ENCODE peak calls at places on chromosomes 16 and 17, in nine cellular contexts. O is esophagus squamous epithelium; P is RPMI8226; C is activated CD8-positive, alpha-beta memory T cell treated with anti-CD3 and anti-CD28 coated beads, Interleukin-2, amount 50 U/mL, for 4 hours; Y is OCI-M1; N is NCI-H1930; X is T-cell; S is stimulated activated CD4-positive, alpha-beta T cell treated with anti-CD3 and anti-CD28 coated beads, Interleukin-1b, Interleukin-23, amount 100 ng/mL, for 1 hour; K is activated CD4-positive, alpha-beta T cell treated with anti-CD3 and anti-CD28 coated beads, Interleukin-2, amount 50 U/mL, for 1 hour. B is an unnamed sample.

GRCh38 chr16:78122774-78123315 is 23.4 kb downstream of the WWOX start:
- DNase-seq in Y (peak), K (no peak), O (no peak), P (peak), N (no peak), S (no peak), C (no peak), X (no peak), B (no peak)

GRCh38 chr17:51853857-51854256 is 304.7 kb downstream of the CA10 start:
- DNase-seq in Y (no peak), S (no peak), K (no peak), O (no peak), X (no peak), N (no peak), P (no peak), C (no peak), B (no peak)

GRCh38 chr17:65785109-65785508 is 223.7 kb upstream of the AXIN2 start:
- DNase-seq in C (no peak), P (no peak), Y (peak), X (no peak), O (no peak), N (no peak), K (no peak), S (no peak), B (no peak)

GRCh38 chr17:42975265-42975664 is 4.6 kb downstream of the PTGES3L start:
- DNase-seq in O (no peak), Y (no peak), P (no peak), S (no peak), K (no peak), N (no peak), X (no peak), C (no peak), B (no peak)

GRCh38 chr17:17855976-17856375 is 19.2 kb upstream of the SREBF1 start:
- DNase-seq in P (no peak), K (no peak), X (no peak), S (no peak), O (no peak), Y (no peak), N (no peak), C (no peak), B (no peak)

GRCh38 chr17:8912060-8912981 is 44.8 kb upstream of the PIK3R6 start:
- DNase-seq in X (no peak), Y (no peak), O (no peak), P (no peak), C (no peak), N (no peak), S (no peak), K (no peak), B (no peak)

GRCh38 chr17:17780941-17781590 is 55.7 kb downstream of the SREBF1 start:
- DNase-seq in P (no peak), S (no peak), O (no peak), K (no peak), X (no peak), N (no peak), Y (no peak), C (no peak), B (peak)

GRCh38 chr17:18115517-18115916 is 7.0 kb downstream of the MYO15A start:
- DNase-seq in O (no peak), N (no peak), X (no peak), S (no peak), Y (no peak), C (no peak), P (no peak), K (no peak), B (no peak)

GRCh38 chr17:47318197-47318918 is 5.4 kb upstream of the EFCAB13 start:
- DNase-seq in S (no peak), P (peak), C (no peak), Y (no peak), K (no peak), O (no peak), X (no peak), N (no peak), B (no peak)

GRCh38 chr17:49210158-49211029 is at the start of the genes ABI3 and GNGT2:
- DNase-seq in X (peak), N (no peak), C (peak), S (no peak), O (no peak), K (peak), P (no peak), Y (no peak), B (peak)

GRCh38 chr16:86946396-86946795 is 368.0 kb downstream of the FOXL1 start:
- DNase-seq in K (no peak), X (no peak), O (no peak), C (no peak), N (no peak), P (no peak), Y (no peak), S (no peak), B (no peak)

GRCh38 chr17:82899941-82900340 is 60.1 kb upstream of the ZNF750 start:
- DNase-seq in X (no peak), K (no peak), P (no peak), Y (no peak), S (no peak), N (no peak), O (no peak), C (no peak), B (no peak)

GRCh38 chr17:46736100-46736499 is 82.4 kb downstream of the WNT3 start:
- DNase-seq in O (no peak), Y (no peak), P (peak), N (no peak), C (no peak), X (no peak), K (no peak), S (no peak), B (no peak)

GRCh38 chr16:87295259-87295658 is 21.9 kb downstream of the C16orf95 start:
- DNase-seq in K (no peak), Y (peak), P (peak), C (no peak), O (no peak), N (no peak), S (no peak), X (no peak), B (no peak)

GRCh38 chr17:29579866-29580771 is 9.3 kb downstream of the GIT1 start:
- DNase-seq in S (peak), K (peak), X (peak), N (peak), Y (peak), C (peak), P (peak), O (no peak), B (peak)

GRCh38 chr16:80540516-80541305 is at the start of gene DYNLRB2:
- DNase-seq in Y (no peak), C (peak), N (peak), S (peak), X (peak), P (peak), O (peak), K (peak), B (peak)

GRCh38 chr16:56517206-56517605 is 2.6 kb downstream of the BBS2 start:
- DNase-seq in C (no peak), S (no peak), O (no peak), P (no peak), X (no peak), N (no peak), Y (no peak), K (no peak), B (no peak)

GRCh38 chr17:48162946-48163506 is 55.5 kb downstream of the SNX11 start:
- DNase-seq in Y (peak), X (no peak), P (peak), S (no peak), C (no peak), K (no peak), O (no peak), N (no peak), B (no peak)

GRCh38 chr17:1047177-1047885 is 50.4 kb downstream of the TIMM22 start:
- DNase-seq in Y (no peak), X (no peak), P (no peak), C (no peak), N (no peak), K (no peak), O (no peak), S (no peak), B (peak)

GRCh38 chr17:1583569-1583968 is 21.0 kb upstream of the PITPNA start:
- DNase-seq in S (no peak), P (no peak), K (no peak), X (no peak), C (no peak), Y (peak), O (no peak), N (no peak), B (no peak)

GRCh38 chr17:45757431-45758218 is 26.5 kb upstream of the CRHR1 start:
- DNase-seq in C (no peak), K (no peak), O (no peak), Y (no peak), X (no peak), S (no peak), P (no peak), N (no peak), B (no peak)

GRCh38 chr17:42832213-42832933 is 824 bp upstream of the PSME3 start:
- DNase-seq in O (no peak), P (no peak), N (no peak), S (no peak), C (no peak), Y (no peak), K (no peak), X (no peak), B (no peak)

GRCh38 chr17:48997827-48998556 is 807 bp downstream of the IGF2BP1 start:
- DNase-seq in Y (peak), O (no peak), S (no peak), N (peak), P (no peak), C (peak), X (no peak), K (no peak), B (no peak)

GRCh38 chr17:13812350-13812749 is 210.6 kb upstream of the HS3ST3A1 start:
- DNase-seq in O (no peak), X (no peak), C (no peak), S (no peak), N (no peak), P (no peak), K (no peak), Y (no peak), B (no peak)

GRCh38 chr17:42526031-42526444 is 10.0 kb upstream of the NAGLU start:
- DNase-seq in C (no peak), Y (no peak), P (no peak), O (no peak), N (no peak), S (no peak), X (no peak), K (no peak), B (no peak)

GRCh38 chr17:38797091-38797490 is 2.3 kb downstream of the PIP4K2B start:
- DNase-seq in Y (no peak), S (no peak), X (no peak), K (no peak), N (no peak), P (no peak), C (no peak), O (no peak), B (no peak)

GRCh38 chr16:15907863-15908478 is 19.6 kb upstream of the CEP20 start:
- DNase-seq in O (no peak), N (peak), Y (peak), P (peak), C (peak), S (no peak), K (no peak), X (peak), B (no peak)

GRCh38 chr17:72515291-72516065 is 394.7 kb downstream of the SOX9 start:
- DNase-seq in X (no peak), S (no peak), P (no peak), Y (no peak), C (no peak), O (no peak), K (no peak), N (no peak), B (no peak)

GRCh38 chr17:55762086-55762858 is 11.4 kb downstream of the PCTP start:
- DNase-seq in N (no peak), Y (no peak), S (no peak), X (no peak), O (no peak), C (no peak), P (no peak), K (no peak), B (no peak)

GRCh38 chr17:5841862-5842261 is 228.3 kb upstream of the WSCD1 start:
- DNase-seq in X (no peak), O (no peak), N (no peak), P (no peak), S (no peak), Y (no peak), K (no peak), C (no peak), B (no peak)

GRCh38 chr16:78444-79145 is 570 bp downstream of the MPG start:
- DNase-seq in C (no peak), P (peak), Y (peak), O (no peak), K (no peak), X (no peak), N (no peak), S (no peak), B (peak)

GRCh38 chr17:75894049-75894742 is 2.6 kb downstream of the TRIM65 start:
- DNase-seq in P (no peak), N (no peak), O (no peak), S (no peak), C (no peak), K (no peak), Y (no peak), X (no peak), B (no peak)

GRCh38 chr16:50546125-50546524 is 2.1 kb upstream of the NKD1 start:
- DNase-seq in Y (no peak), O (no peak), N (no peak), C (no peak), S (no peak), K (no peak), P (no peak), X (no peak), B (no peak)

GRCh38 chr17:66426397-66427033 is 124.1 kb downstream of the PRKCA start:
- DNase-seq in C (peak), K (peak), P (peak), O (no peak), X (peak), Y (no peak), N (no peak), S (peak), B (no peak)

GRCh38 chr16:65950211-65950610 is 416.3 kb upstream of the CDH5 start:
- DNase-seq in K (no peak), P (no peak), O (no peak), S (no peak), Y (no peak), N (no peak), C (no peak), X (no peak), B (no peak)

GRCh38 chr17:17582372-17582771 is 9.1 kb downstream of the PEMT start:
- DNase-seq in X (no peak), P (no peak), O (no peak), N (no peak), K (no peak), C (no peak), S (no peak), Y (no peak), B (no peak)

B was measured in psoas muscle.